ENCODE peak calls at places on chromosomes 3 and 15, in six cellular contexts. F is HepG2, S is K562, Z is HCT116, B is GM12878, W is H1. M is an unnamed sample.

GRCh38 chr3:123096701-123097100 is 29.9 kb downstream of the PDIA5 start:
- DNase-seq in F (no peak), S (no peak), Z (no peak), B (no peak), W (no peak), M (no peak)

GRCh38 chr15:87347806-87348515 is 908.6 kb downstream of the NTRK3 start:
- DNase-seq in F (no peak), S (no peak), Z (no peak), B (no peak), W (no peak), M (no peak)

GRCh38 chr15:60407406-60407805 is 9.6 kb upstream of the ANXA2 start:
- DNase-seq in F (no peak), S (no peak), Z (no peak), B (no peak), W (no peak), M (no peak)

GRCh38 chr15:76336254-76337046 is at the start of gene ISL2:
- DNase-seq in F (peak; percentile 95), S (peak; percentile 99), Z (peak; percentile 94), B (peak; percentile 61), W (peak; percentile 97), M (peak; percentile 82)

GRCh38 chr3:134754768-134755559 is 40.1 kb upstream of the EPHB1 start:
- DNase-seq in F (peak; percentile 29), S (peak; percentile 39), Z (peak; percentile 10), B (no peak), W (peak; percentile 81), M (peak; percentile 30)

GRCh38 chr15:33125883-33126535 is 68.5 kb downstream of the FMN1 start:
- DNase-seq in F (no peak), S (no peak), Z (no peak), B (no peak), W (no peak), M (no peak)

GRCh38 chr3:150253622-150254021 is 154.5 kb upstream of the TSC22D2 start:
- DNase-seq in F (peak; percentile 66), S (peak; percentile 26), Z (no peak), B (no peak), W (no peak), M (no peak)

GRCh38 chr3:195859846-195860411 is 48.2 kb upstream of the MUC4 start:
- DNase-seq in F (no peak), S (no peak), Z (no peak), B (no peak), W (no peak), M (peak; percentile 38)

GRCh38 chr3:45082139-45082538 is 56.0 kb downstream of the CLEC3B start:
- DNase-seq in F (no peak), S (no peak), Z (no peak), B (no peak), W (no peak), M (no peak)

GRCh38 chr3:52216585-52217408 is 8.6 kb downstream of the TLR9 start:
- DNase-seq in F (no peak), S (no peak), Z (peak; percentile 84), B (no peak), W (no peak), M (no peak)

GRCh38 chr3:106086636-106087035 is 217.8 kb upstream of the CBLB start:
- DNase-seq in F (no peak), S (peak; percentile 17), Z (no peak), B (no peak), W (no peak), M (no peak)

GRCh38 chr3:71816757-71817156 is 31.8 kb upstream of the PROK2 start:
- DNase-seq in F (no peak), S (no peak), Z (no peak), B (no peak), W (no peak), M (no peak)

GRCh38 chr3:13352621-13353131 is 67.4 kb downstream of the NUP210 start:
- DNase-seq in F (no peak), S (peak; percentile 95), Z (no peak), B (no peak), W (no peak), M (no peak)

GRCh38 chr15:56906766-56907165 is 11.7 kb upstream of the TCF12 start:
- DNase-seq in F (no peak), S (no peak), Z (no peak), B (no peak), W (no peak), M (no peak)

GRCh38 chr3:23086831-23087230 is 116.3 kb upstream of the UBE2E2 start:
- DNase-seq in F (no peak), S (no peak), Z (no peak), B (no peak), W (no peak), M (no peak)

GRCh38 chr3:23086366-23086765 is 116.8 kb upstream of the UBE2E2 start:
- DNase-seq in F (no peak), S (no peak), Z (no peak), B (no peak), W (no peak), M (no peak)

GRCh38 chr3:23084367-23084766 is 118.8 kb upstream of the UBE2E2 start:
- DNase-seq in F (no peak), S (no peak), Z (no peak), B (no peak), W (no peak), M (no peak)

GRCh38 chr3:23079976-23080375 is 123.2 kb upstream of the UBE2E2 start:
- DNase-seq in F (no peak), S (no peak), Z (no peak), B (no peak), W (no peak), M (no peak)

DNA sequence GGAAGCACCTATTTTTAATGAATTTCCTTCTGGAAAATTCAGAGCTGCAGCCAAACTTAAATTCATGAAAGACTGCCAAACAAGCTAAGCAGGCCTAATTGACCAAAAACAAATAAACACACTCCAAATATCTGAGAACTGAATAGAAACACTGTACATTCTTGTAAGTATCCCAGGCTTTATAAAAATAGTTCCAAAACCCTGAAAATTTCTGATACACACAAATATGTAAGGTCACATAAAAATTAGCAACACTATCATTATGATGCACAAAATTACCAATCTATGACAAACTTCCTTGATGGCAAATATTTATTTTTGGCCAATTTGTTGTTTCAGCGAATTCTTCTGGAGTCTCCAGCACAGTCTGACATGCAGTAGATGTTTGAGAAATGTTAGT is 117.9 kb upstream of the UBE2E2 start:
- DNase-seq in F (no peak), S (no peak), Z (no peak), B (no peak), W (no peak), M (no peak)
- H3K9ac ChIP-seq in F (no peak overlapping the region), S (no peak overlapping the region), Z (no peak overlapping the region), B (no peak overlapping the region), W (no peak overlapping the region), M (no peak overlapping the region)

DNA sequence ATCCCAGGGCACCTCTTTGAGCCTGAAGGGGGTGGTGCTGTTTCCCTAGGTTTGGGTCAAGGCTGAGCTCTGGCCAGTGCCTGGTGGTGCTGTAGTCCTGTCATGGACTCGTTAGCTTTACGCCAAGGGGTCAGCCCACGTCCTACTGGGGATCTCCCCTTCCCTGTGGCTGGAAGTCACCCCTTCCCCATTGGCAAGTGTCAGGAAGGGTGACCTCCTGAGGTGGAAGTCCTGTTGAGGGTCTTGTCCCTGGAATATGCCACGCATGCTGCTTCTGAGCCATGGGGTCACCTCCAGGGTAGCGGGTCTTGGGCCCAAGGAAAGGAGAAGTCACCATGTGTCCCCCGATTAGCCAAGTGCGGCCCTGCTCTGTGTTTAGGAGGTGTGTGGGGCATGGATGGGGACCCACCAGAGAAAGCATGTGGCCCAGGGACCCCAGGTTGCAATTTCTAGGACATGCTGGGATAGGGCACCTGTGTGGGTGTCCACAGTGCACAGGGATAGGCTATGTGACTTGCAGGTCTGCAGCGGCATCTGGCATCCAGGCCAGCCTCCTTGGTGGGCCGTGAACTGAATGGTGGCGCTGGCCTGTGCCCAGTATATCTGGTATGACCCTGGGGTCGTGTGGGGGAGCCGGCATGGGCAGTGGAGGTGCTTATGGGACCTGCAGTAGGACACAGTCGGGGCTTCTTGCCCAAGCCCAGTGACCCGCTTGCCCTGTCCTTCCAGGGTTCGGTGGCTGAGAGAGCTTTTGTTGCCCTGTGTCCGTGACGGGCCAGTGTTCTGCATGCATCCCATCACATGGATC is 226.7 kb downstream of the SNRPN start:
- DNase-seq in F (no peak), S (no peak), Z (no peak), B (no peak), W (no peak), M (no peak)
- H3K9me3 ChIP-seq in F (peaks cover 99% of the 10 kb centered on the region), S (no peaks in the 10 kb centered on the region), Z (peaks cover 7% of the 10 kb centered on the region), B (no peaks in the 10 kb centered on the region), W (peaks cover 95% of the 10 kb centered on the region), M (no peaks in the 10 kb centered on the region)

GRCh38 chr3:132598181-132598580 is 1.1 kb downstream of the ACKR4 start:
- DNase-seq in F (no peak), S (no peak), Z (no peak), B (no peak), W (no peak), M (no peak)

GRCh38 chr3:132595036-132595435 is 2.0 kb upstream of the ACKR4 start:
- DNase-seq in F (no peak), S (no peak), Z (no peak), B (no peak), W (no peak), M (no peak)

GRCh38 chr3:132597660-132598059 is 590 bp downstream of the ACKR4 start:
- DNase-seq in F (no peak), S (no peak), Z (no peak), B (no peak), W (no peak), M (no peak)

GRCh38 chr3:132596326-132596725 is 744 bp upstream of the ACKR4 start:
- DNase-seq in F (no peak), S (no peak), Z (no peak), B (no peak), W (no peak), M (no peak)

DNA sequence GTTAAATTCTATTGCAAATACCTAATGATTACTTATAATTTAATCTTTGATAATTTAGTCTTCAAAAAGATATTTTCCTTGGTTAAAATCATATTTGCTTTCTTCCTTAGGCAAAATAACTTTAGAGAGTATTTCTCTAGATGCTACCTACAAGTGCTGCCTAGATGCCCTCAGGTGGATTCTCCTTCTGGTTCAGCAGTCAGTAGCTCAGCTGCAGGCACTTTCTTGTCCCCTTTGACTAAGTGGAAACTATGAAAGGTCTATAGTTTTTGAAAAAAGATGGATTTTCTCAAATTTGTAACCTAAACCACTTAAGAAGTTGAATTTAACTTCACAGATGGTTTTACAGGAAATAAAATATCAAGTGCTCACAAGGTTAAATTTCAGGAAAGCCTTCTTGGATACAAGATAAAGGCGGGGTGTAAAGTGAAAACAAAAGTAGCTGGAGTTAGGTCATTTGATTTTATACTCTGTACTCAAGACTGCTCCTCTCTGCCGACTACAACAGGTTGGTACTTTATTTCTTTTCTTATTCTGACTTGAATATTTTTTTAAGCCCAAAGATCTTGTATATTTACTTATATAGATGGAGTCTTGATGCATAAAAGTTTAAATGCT is at the start of gene ACKR4:
- DNase-seq in F (no peak), S (no peak), Z (no peak), B (no peak), W (no peak), M (no peak)
- TF ChIP-seq ZNF274 in F (no peak), S (no peak), Z (no peak), B (no peak), W (no peak), M (no peak)

GRCh38 chr15:91922701-91923279 is 69.3 kb downstream of the SLCO3A1 start:
- DNase-seq in F (no peak), S (no peak), Z (no peak), B (no peak), W (no peak), M (no peak)

GRCh38 chr15:91921821-91922198 is 68.3 kb downstream of the SLCO3A1 start:
- DNase-seq in F (no peak), S (no peak), Z (no peak), B (no peak), W (no peak), M (no peak)

GRCh38 chr15:91917991-91918390 is 64.5 kb downstream of the SLCO3A1 start:
- DNase-seq in F (no peak), S (no peak), Z (no peak), B (no peak), W (no peak), M (no peak)

GRCh38 chr15:91919014-91919534 is 65.6 kb downstream of the SLCO3A1 start:
- DNase-seq in F (no peak), S (no peak), Z (no peak), B (no peak), W (no peak), M (no peak)

GRCh38 chr15:91921188-91921820 is 67.8 kb downstream of the SLCO3A1 start:
- DNase-seq in F (no peak), S (no peak), Z (no peak), B (no peak), W (no peak), M (no peak)
- H3K9ac ChIP-seq in F (no peak overlapping the region), S (no peak overlapping the region), Z (no peak overlapping the region), B (no peak overlapping the region), W (no peak overlapping the region), M (no peak overlapping the region)